ENCODE peak calls at places on chromosomes 12 and 14, in seven cellular contexts. One of them, this sample, is unnamed.

GRCh38 chr12:119208626-119209061 is 29.9 kb downstream of the HSPB8 start:
- DNase-seq in cardiac muscle cell: peak; percentile 83
- DNase-seq in psoas muscle: peak; percentile 85
- DNase-seq in GM23338: peak; percentile 47
- DNase-seq in SK-N-SH: no peak
- DNase-seq in transverse colon: peak; percentile 54
- DNase-seq in prostate gland: peak; percentile 8
- DNase-seq in this sample: peak; percentile 17

GRCh38 chr12:70196732-70197361 is 46.4 kb upstream of the CNOT2 start:
- DNase-seq in cardiac muscle cell: peak; percentile 61
- DNase-seq in psoas muscle: no peak
- DNase-seq in GM23338: no peak
- DNase-seq in SK-N-SH: peak; percentile 2
- DNase-seq in transverse colon: no peak
- DNase-seq in prostate gland: no peak
- DNase-seq in this sample: no peak

GRCh38 chr12:83893101-83893500 is 1019.5 kb downstream of the SLC6A15 start:
- DNase-seq in cardiac muscle cell: peak; percentile 53
- DNase-seq in psoas muscle: no peak
- DNase-seq in GM23338: no peak
- DNase-seq in SK-N-SH: no peak
- DNase-seq in transverse colon: no peak
- DNase-seq in prostate gland: no peak
- DNase-seq in this sample: no peak

GRCh38 chr12:26701604-26702215 is 131.3 kb downstream of the ITPR2 start:
- DNase-seq in cardiac muscle cell: peak; percentile 69
- DNase-seq in psoas muscle: no peak
- DNase-seq in GM23338: peak; percentile 74
- DNase-seq in SK-N-SH: peak; percentile 19
- DNase-seq in transverse colon: no peak
- DNase-seq in prostate gland: no peak
- DNase-seq in this sample: no peak

GRCh38 chr12:22282283-22282682 is 52.2 kb downstream of the ST8SIA1 start:
- DNase-seq in cardiac muscle cell: peak; percentile 82
- DNase-seq in psoas muscle: no peak
- DNase-seq in GM23338: no peak
- DNase-seq in SK-N-SH: no peak
- DNase-seq in transverse colon: no peak
- DNase-seq in prostate gland: no peak
- DNase-seq in this sample: no peak

GRCh38 chr12:84056-84455 is 17.5 kb downstream of the IQSEC3 start:
- DNase-seq in cardiac muscle cell: no peak
- DNase-seq in psoas muscle: peak; percentile 29
- DNase-seq in GM23338: no peak
- DNase-seq in SK-N-SH: peak; percentile 72
- DNase-seq in transverse colon: no peak
- DNase-seq in prostate gland: peak; percentile 75
- DNase-seq in this sample: peak; percentile 52

GRCh38 chr14:88551094-88551870 is 3.5 kb downstream of the PTPN21 start:
- DNase-seq in cardiac muscle cell: peak; percentile 92
- DNase-seq in psoas muscle: peak; percentile 85
- DNase-seq in GM23338: peak; percentile 93
- DNase-seq in SK-N-SH: peak; percentile 88
- DNase-seq in transverse colon: peak; percentile 84
- DNase-seq in prostate gland: peak; percentile 75
- DNase-seq in this sample: peak; percentile 89

GRCh38 chr14:96267916-96268315 is 11.9 kb downstream of the BDKRB1 start:
- DNase-seq in cardiac muscle cell: no peak
- DNase-seq in psoas muscle: no peak
- DNase-seq in GM23338: no peak
- DNase-seq in SK-N-SH: peak; percentile 54
- DNase-seq in transverse colon: no peak
- DNase-seq in prostate gland: no peak
- DNase-seq in this sample: no peak

GRCh38 chr14:100780646-100781355 is 45.1 kb upstream of the MEG3 start:
- DNase-seq in cardiac muscle cell: no peak
- DNase-seq in psoas muscle: no peak
- DNase-seq in GM23338: no peak
- DNase-seq in SK-N-SH: no peak
- DNase-seq in transverse colon: peak; percentile 2
- DNase-seq in prostate gland: no peak
- DNase-seq in this sample: no peak

DNA sequence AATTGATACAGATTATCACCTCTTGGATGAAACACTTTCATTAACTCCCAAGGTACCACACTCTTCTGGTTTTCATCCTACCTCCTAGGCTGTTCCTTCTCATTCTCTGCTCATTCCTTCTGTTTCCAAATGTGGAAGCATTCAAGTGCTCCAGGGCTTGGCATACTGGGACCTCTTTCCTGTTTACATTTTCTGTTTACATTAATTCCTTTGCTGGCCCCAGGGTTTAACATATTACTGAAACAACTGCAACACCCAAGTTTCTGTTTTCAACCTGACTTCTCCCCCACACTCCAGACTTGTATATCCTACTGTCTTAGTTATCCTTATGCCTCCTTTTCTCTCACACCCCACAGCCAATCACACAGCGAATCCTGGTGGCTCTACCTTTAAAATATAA is 386.3 kb upstream of the GARIN6 start:
- DNase-seq in cardiac muscle cell: no peak
- DNase-seq in psoas muscle: no peak
- DNase-seq in GM23338: no peak
- DNase-seq in SK-N-SH: no peak
- DNase-seq in transverse colon: no peak
- DNase-seq in prostate gland: no peak
- DNase-seq in this sample: no peak
- H3K4me1 ChIP-seq in cardiac muscle cell: peaks cover 4% of the 10 kb centered on the region
- H3K4me1 ChIP-seq in psoas muscle: no peaks in the 10 kb centered on the region
- H3K4me1 ChIP-seq in GM23338: peaks cover 24% of the 10 kb centered on the region
- H3K4me1 ChIP-seq in SK-N-SH: no peaks in the 10 kb centered on the region
- H3K4me1 ChIP-seq in transverse colon: no peaks in the 10 kb centered on the region
- H3K4me1 ChIP-seq in prostate gland: no peaks in the 10 kb centered on the region
- H3K4me1 ChIP-seq in this sample: no peaks in the 10 kb centered on the region

DNA sequence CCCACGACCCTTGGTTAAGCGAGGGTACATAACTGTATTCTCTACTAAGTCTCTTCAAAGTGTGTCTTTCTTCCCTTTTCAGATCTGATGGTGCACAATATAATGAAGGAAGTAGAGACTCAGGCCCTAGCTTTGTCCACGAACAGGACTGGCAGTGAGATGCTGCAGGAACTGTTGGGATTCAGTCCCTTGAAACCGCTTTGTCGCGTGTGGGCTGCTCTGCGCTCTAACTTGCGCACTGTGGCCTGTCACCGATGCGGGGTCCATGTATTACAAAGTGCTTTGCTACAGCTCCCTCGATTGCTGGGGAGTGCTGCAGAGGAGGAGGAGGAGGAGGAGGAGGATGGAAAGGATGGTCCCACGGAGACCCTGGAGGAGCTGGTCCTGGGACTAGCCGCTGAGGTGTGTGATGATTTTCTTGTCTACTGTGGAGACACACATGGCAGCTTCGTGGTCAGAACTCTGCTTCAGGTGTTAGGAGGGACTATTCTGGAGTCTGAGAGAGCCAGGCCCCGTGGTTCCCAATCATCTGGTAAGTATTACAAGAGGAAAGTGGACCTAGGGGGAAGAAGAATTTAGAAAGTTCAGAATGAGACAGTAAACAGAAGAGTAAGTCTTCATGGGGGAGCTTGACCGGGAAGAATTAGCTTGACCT is 803 bp downstream of the NOP9 start:
- DNase-seq in cardiac muscle cell: no peak
- DNase-seq in psoas muscle: no peak
- DNase-seq in GM23338: no peak
- DNase-seq in SK-N-SH: no peak
- DNase-seq in transverse colon: no peak
- DNase-seq in prostate gland: no peak
- DNase-seq in this sample: no peak
- H3K4me1 ChIP-seq in cardiac muscle cell: peaks cover 7% of the 10 kb centered on the region
- H3K4me1 ChIP-seq in psoas muscle: peaks cover 27% of the 10 kb centered on the region
- H3K4me1 ChIP-seq in GM23338: peaks cover 16% of the 10 kb centered on the region
- H3K4me1 ChIP-seq in SK-N-SH: peaks cover 14% of the 10 kb centered on the region
- H3K4me1 ChIP-seq in transverse colon: peaks cover 43% of the 10 kb centered on the region
- H3K4me1 ChIP-seq in prostate gland: peaks cover 14% of the 10 kb centered on the region
- H3K4me1 ChIP-seq in this sample: no peaks in the 10 kb centered on the region

DNA sequence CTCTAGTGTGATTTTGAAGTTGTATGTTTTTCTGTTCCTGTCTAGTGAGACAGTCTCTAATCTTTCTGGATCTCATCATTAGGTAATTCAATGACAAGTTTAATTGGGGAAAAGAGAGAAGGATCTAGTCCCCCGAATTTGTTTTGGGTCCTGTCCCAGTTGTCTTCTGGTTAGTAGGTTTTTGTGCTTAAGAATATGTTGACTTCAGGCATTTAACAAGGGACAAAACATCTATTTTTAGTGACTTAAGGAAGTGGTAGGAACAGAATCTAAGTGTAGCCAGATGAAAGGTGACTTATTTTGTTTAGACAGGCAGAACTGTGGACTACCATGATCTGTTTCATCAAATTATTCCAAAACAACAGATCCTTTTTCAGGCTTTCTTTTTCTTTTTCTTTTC is 2.2 kb downstream of the GPATCH2L start:
- DNase-seq in cardiac muscle cell: no peak
- DNase-seq in psoas muscle: no peak
- DNase-seq in GM23338: no peak
- DNase-seq in SK-N-SH: no peak
- DNase-seq in transverse colon: no peak
- DNase-seq in prostate gland: no peak
- DNase-seq in this sample: no peak
- H3K4me1 ChIP-seq in cardiac muscle cell: peaks cover 19% of the 10 kb centered on the region
- H3K4me1 ChIP-seq in psoas muscle: peaks cover 60% of the 10 kb centered on the region
- H3K4me1 ChIP-seq in GM23338: peaks cover 30% of the 10 kb centered on the region
- H3K4me1 ChIP-seq in SK-N-SH: peaks cover 17% of the 10 kb centered on the region
- H3K4me1 ChIP-seq in transverse colon: peaks cover 65% of the 10 kb centered on the region
- H3K4me1 ChIP-seq in prostate gland: peaks cover 19% of the 10 kb centered on the region
- H3K4me1 ChIP-seq in this sample: peaks cover 3% of the 10 kb centered on the region

GRCh38 chr12:55712700-55713415 is 3.0 kb upstream of the BLOC1S1 start:
- DNase-seq in cardiac muscle cell: peak; percentile 67
- DNase-seq in psoas muscle: peak; percentile 13
- DNase-seq in GM23338: no peak
- DNase-seq in SK-N-SH: no peak
- DNase-seq in transverse colon: no peak
- DNase-seq in prostate gland: no peak
- DNase-seq in this sample: no peak
- H3K4me1 ChIP-seq in cardiac muscle cell: peaks cover 49% of the 10 kb centered on the region
- H3K4me1 ChIP-seq in psoas muscle: peaks cover 67% of the 10 kb centered on the region
- H3K4me1 ChIP-seq in GM23338: peaks cover 29% of the 10 kb centered on the region
- H3K4me1 ChIP-seq in SK-N-SH: peaks cover 15% of the 10 kb centered on the region
- H3K4me1 ChIP-seq in transverse colon: peaks cover 43% of the 10 kb centered on the region
- H3K4me1 ChIP-seq in prostate gland: peaks cover 12% of the 10 kb centered on the region
- H3K4me1 ChIP-seq in this sample: peaks cover 3% of the 10 kb centered on the region

GRCh38 chr12:47817272-47818006 is 2.3 kb downstream of the HDAC7 start:
- DNase-seq in cardiac muscle cell: no peak
- DNase-seq in psoas muscle: no peak
- DNase-seq in GM23338: peak; percentile 41
- DNase-seq in SK-N-SH: no peak
- DNase-seq in transverse colon: no peak
- DNase-seq in prostate gland: no peak
- DNase-seq in this sample: no peak
- H3K4me1 ChIP-seq in cardiac muscle cell: peaks cover 62% of the 10 kb centered on the region
- H3K4me1 ChIP-seq in psoas muscle: peaks cover 45% of the 10 kb centered on the region
- H3K4me1 ChIP-seq in GM23338: peaks cover 68% of the 10 kb centered on the region
- H3K4me1 ChIP-seq in SK-N-SH: peaks cover 57% of the 10 kb centered on the region
- H3K4me1 ChIP-seq in transverse colon: peaks cover 79% of the 10 kb centered on the region
- H3K4me1 ChIP-seq in prostate gland: peaks cover 16% of the 10 kb centered on the region
- H3K4me1 ChIP-seq in this sample: peaks cover 25% of the 10 kb centered on the region

DNA sequence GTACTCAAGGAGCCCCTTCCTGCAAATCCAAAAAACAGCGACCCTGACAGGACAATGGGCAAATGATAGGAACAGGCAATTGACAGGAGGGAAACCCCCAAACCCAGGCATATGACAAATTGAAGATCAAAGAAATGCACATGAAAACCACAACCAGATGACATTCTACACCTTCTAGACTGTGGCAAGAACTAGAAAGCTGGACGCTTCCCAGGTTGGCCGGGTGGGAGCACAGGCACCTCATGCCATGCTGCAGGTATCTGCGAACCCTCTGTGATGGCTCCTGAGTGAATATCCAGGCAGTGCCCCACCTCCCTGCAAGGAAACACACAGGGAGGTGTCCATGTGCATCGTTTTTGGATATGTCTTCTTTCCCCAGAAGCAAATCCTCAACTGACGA is 37.1 kb downstream of the CMKLR1 start:
- DNase-seq in cardiac muscle cell: no peak
- DNase-seq in psoas muscle: no peak
- DNase-seq in GM23338: no peak
- DNase-seq in SK-N-SH: no peak
- DNase-seq in transverse colon: no peak
- DNase-seq in prostate gland: no peak
- DNase-seq in this sample: no peak
- H3K4me1 ChIP-seq in cardiac muscle cell: peaks cover 8% of the 10 kb centered on the region
- H3K4me1 ChIP-seq in psoas muscle: peaks cover 2% of the 10 kb centered on the region
- H3K4me1 ChIP-seq in GM23338: peaks cover 14% of the 10 kb centered on the region
- H3K4me1 ChIP-seq in SK-N-SH: peaks cover 72% of the 10 kb centered on the region
- H3K4me1 ChIP-seq in transverse colon: peaks cover 34% of the 10 kb centered on the region
- H3K4me1 ChIP-seq in prostate gland: no peaks in the 10 kb centered on the region
- H3K4me1 ChIP-seq in this sample: peaks cover 37% of the 10 kb centered on the region

GRCh38 chr14:22558221-22558913 is 30.7 kb downstream of the DAD1 start:
- DNase-seq in cardiac muscle cell: no peak
- DNase-seq in psoas muscle: no peak
- DNase-seq in GM23338: peak; percentile 79
- DNase-seq in SK-N-SH: no peak
- DNase-seq in transverse colon: no peak
- DNase-seq in prostate gland: no peak
- DNase-seq in this sample: no peak
- H3K4me1 ChIP-seq in cardiac muscle cell: peaks cover 13% of the 10 kb centered on the region
- H3K4me1 ChIP-seq in psoas muscle: peaks cover 11% of the 10 kb centered on the region
- H3K4me1 ChIP-seq in GM23338: peaks cover 26% of the 10 kb centered on the region
- H3K4me1 ChIP-seq in SK-N-SH: peaks cover 3% of the 10 kb centered on the region
- H3K4me1 ChIP-seq in transverse colon: peaks cover 66% of the 10 kb centered on the region
- H3K4me1 ChIP-seq in prostate gland: no peaks in the 10 kb centered on the region
- H3K4me1 ChIP-seq in this sample: peaks cover 10% of the 10 kb centered on the region

GRCh38 chr12:124424516-124424905 is 129.6 kb downstream of the RFLNA start:
- DNase-seq in cardiac muscle cell: no peak
- DNase-seq in psoas muscle: no peak
- DNase-seq in GM23338: no peak
- DNase-seq in SK-N-SH: no peak
- DNase-seq in transverse colon: no peak
- DNase-seq in prostate gland: no peak
- DNase-seq in this sample: no peak

GRCh38 chr12:124428136-124428791 is 133.4 kb downstream of the RFLNA start:
- DNase-seq in cardiac muscle cell: peak; percentile 56
- DNase-seq in psoas muscle: peak; percentile 62
- DNase-seq in GM23338: no peak
- DNase-seq in SK-N-SH: peak; percentile 91
- DNase-seq in transverse colon: peak; percentile 39
- DNase-seq in prostate gland: no peak
- DNase-seq in this sample: peak; percentile 88

GRCh38 chr12:124428792-124429281 is 133.9 kb downstream of the RFLNA start:
- DNase-seq in cardiac muscle cell: no peak
- DNase-seq in psoas muscle: no peak
- DNase-seq in GM23338: no peak
- DNase-seq in SK-N-SH: peak; percentile 81
- DNase-seq in transverse colon: no peak
- DNase-seq in prostate gland: no peak
- DNase-seq in this sample: no peak

GRCh38 chr12:124425667-124426066 is 130.8 kb downstream of the RFLNA start:
- DNase-seq in cardiac muscle cell: no peak
- DNase-seq in psoas muscle: no peak
- DNase-seq in GM23338: no peak
- DNase-seq in SK-N-SH: no peak
- DNase-seq in transverse colon: no peak
- DNase-seq in prostate gland: no peak
- DNase-seq in this sample: no peak

GRCh38 chr12:124426594-124427550 is 132.0 kb downstream of the RFLNA start:
- DNase-seq in cardiac muscle cell: no peak
- DNase-seq in psoas muscle: no peak
- DNase-seq in GM23338: no peak
- DNase-seq in SK-N-SH: no peak
- DNase-seq in transverse colon: no peak
- DNase-seq in prostate gland: no peak
- DNase-seq in this sample: no peak
- H3K4me1 ChIP-seq in cardiac muscle cell: peaks cover 17% of the 10 kb centered on the region
- H3K4me1 ChIP-seq in psoas muscle: peaks cover 38% of the 10 kb centered on the region
- H3K4me1 ChIP-seq in GM23338: no peaks in the 10 kb centered on the region
- H3K4me1 ChIP-seq in SK-N-SH: peaks cover 87% of the 10 kb centered on the region
- H3K4me1 ChIP-seq in transverse colon: peaks cover 61% of the 10 kb centered on the region
- H3K4me1 ChIP-seq in prostate gland: peaks cover 21% of the 10 kb centered on the region
- H3K4me1 ChIP-seq in this sample: peaks cover 40% of the 10 kb centered on the region

This sample was measured in BE2C.